ENCODE peak calls at places on chromosomes 11 and 22, in five cellular contexts. One of them, this sample, is unnamed.

GRCh38 chr11:79068356-79068755 is 372.5 kb downstream of the TENM4 start:
- DNase-seq in WTC11: no peak
- DNase-seq in right cardiac atrium: no peak
- DNase-seq in activated T-cell treated with anti-CD3 and anti-CD28 coated beads for 1 hour: no peak
- DNase-seq in left colon: no peak
- DNase-seq in this sample: no peak

GRCh38 chr11:1749020-1749758 is 1.2 kb downstream of the IFITM10 start:
- DNase-seq in right cardiac atrium: peak; percentile 68
- DNase-seq in activated T-cell treated with anti-CD3 and anti-CD28 coated beads for 1 hour: no peak
- DNase-seq in left colon: no peak
- DNase-seq in WTC11: no peak
- DNase-seq in this sample: no peak

GRCh38 chr11:15863411-15863810 is 492.9 kb downstream of the SOX6 start:
- DNase-seq in WTC11: no peak
- DNase-seq in left colon: no peak
- DNase-seq in right cardiac atrium: no peak
- DNase-seq in activated T-cell treated with anti-CD3 and anti-CD28 coated beads for 1 hour: no peak
- DNase-seq in this sample: no peak

GRCh38 chr22:37044634-37045625 is 6.6 kb upstream of the KCTD17 start:
- DNase-seq in activated T-cell treated with anti-CD3 and anti-CD28 coated beads for 1 hour: no peak
- DNase-seq in right cardiac atrium: no peak
- DNase-seq in WTC11: no peak
- DNase-seq in left colon: no peak
- DNase-seq in this sample: no peak

GRCh38 chr11:8022876-8023275 is 35.7 kb downstream of the EIF3F start:
- DNase-seq in right cardiac atrium: no peak
- DNase-seq in activated T-cell treated with anti-CD3 and anti-CD28 coated beads for 1 hour: no peak
- DNase-seq in WTC11: no peak
- DNase-seq in left colon: no peak
- DNase-seq in this sample: no peak

GRCh38 chr11:75429902-75430691 is 2.9 kb downstream of the KLHL35 start:
- DNase-seq in activated T-cell treated with anti-CD3 and anti-CD28 coated beads for 1 hour: peak; percentile 26
- DNase-seq in WTC11: peak; percentile 62
- DNase-seq in right cardiac atrium: peak; percentile 89
- DNase-seq in left colon: peak; percentile 57
- DNase-seq in this sample: peak; percentile 86

GRCh38 chr22:39545310-39546063 is 12.9 kb upstream of the RPS19BP1 start:
- DNase-seq in right cardiac atrium: peak; percentile 77
- DNase-seq in left colon: no peak
- DNase-seq in activated T-cell treated with anti-CD3 and anti-CD28 coated beads for 1 hour: peak; percentile 68
- DNase-seq in WTC11: peak; percentile 82
- DNase-seq in this sample: no peak

GRCh38 chr11:2185324-2186085 is 13.9 kb upstream of the TH start:
- DNase-seq in right cardiac atrium: no peak
- DNase-seq in WTC11: no peak
- DNase-seq in left colon: no peak
- DNase-seq in activated T-cell treated with anti-CD3 and anti-CD28 coated beads for 1 hour: no peak
- DNase-seq in this sample: peak; percentile 29

GRCh38 chr22:45263790-45264269 is 20.9 kb upstream of the UPK3A start:
- DNase-seq in right cardiac atrium: peak; percentile 88
- DNase-seq in activated T-cell treated with anti-CD3 and anti-CD28 coated beads for 1 hour: no peak
- DNase-seq in WTC11: peak; percentile 73
- DNase-seq in left colon: peak; percentile 70
- DNase-seq in this sample: peak; percentile 89

GRCh38 chr11:8604078-8604723 is 10.2 kb upstream of the STK33 start:
- DNase-seq in WTC11: peak; percentile 79
- DNase-seq in right cardiac atrium: peak; percentile 72
- DNase-seq in activated T-cell treated with anti-CD3 and anti-CD28 coated beads for 1 hour: no peak
- DNase-seq in left colon: peak; percentile 40
- DNase-seq in this sample: peak; percentile 60

This sample was measured in RPMI8226.